ENCODE peak calls at places on chromosomes 3 and 15, in six cellular contexts. U is T-cell, O is H4, A is HT1080, I is ELF-1, D is HuH-7. Q is an unnamed sample.

GRCh38 chr3:63352008-63352279 is 73.8 kb downstream of the SYNPR start:
- DNase-seq in U (no peak), O (no peak), A (no peak), I (no peak), D (no peak), Q (no peak)

GRCh38 chr15:63398456-63398855 is 16.8 kb upstream of the CA12 start:
- DNase-seq in U (no peak), O (no peak), A (no peak), I (no peak), D (no peak), Q (no peak)

GRCh38 chr3:72372161-72372560 is 476.1 kb downstream of the SHQ1 start:
- DNase-seq in U (no peak), O (no peak), A (no peak), I (no peak), D (no peak), Q (no peak)

GRCh38 chr3:195729476-195729875 is 8.7 kb downstream of the MUC20 start:
- DNase-seq in U (no peak), O (no peak), A (no peak), I (no peak), D (no peak), Q (no peak)

GRCh38 chr3:195270350-195271115 is 426 bp downstream of the XXYLT1 start:
- DNase-seq in U (no peak), O (peak), A (peak), I (peak), D (peak), Q (peak)

GRCh38 chr15:41957021-41957897 is 15.1 kb downstream of the EHD4 start:
- DNase-seq in U (no peak), O (no peak), A (no peak), I (no peak), D (no peak), Q (no peak)

GRCh38 chr3:66778749-66779148 is 219.4 kb upstream of the KBTBD8 start:
- DNase-seq in U (no peak), O (no peak), A (no peak), I (no peak), D (no peak), Q (no peak)

GRCh38 chr15:44569316-44569715 is 32.4 kb downstream of the EIF3J start:
- DNase-seq in U (no peak), O (no peak), A (no peak), I (no peak), D (no peak), Q (no peak)

GRCh38 chr3:172606021-172606420 is 82.8 kb upstream of the TNFSF10 start:
- DNase-seq in U (no peak), O (no peak), A (peak), I (no peak), D (no peak), Q (no peak)

GRCh38 chr3:117706037-117706436 is 996.5 kb downstream of the TUSC7 start:
- DNase-seq in U (no peak), O (peak), A (no peak), I (no peak), D (no peak), Q (no peak)

GRCh38 chr3:176352716-176353334 is 844.5 kb downstream of the TBL1XR1 start:
- DNase-seq in U (no peak), O (no peak), A (no peak), I (no peak), D (no peak), Q (no peak)

GRCh38 chr15:74156678-74157411 is 16.7 kb upstream of the ISLR start:
- DNase-seq in U (no peak), O (no peak), A (no peak), I (no peak), D (no peak), Q (no peak)

GRCh38 chr15:66390670-66391069 is 4.0 kb downstream of the MAP2K1 start:
- DNase-seq in U (no peak), O (no peak), A (peak), I (no peak), D (no peak), Q (peak)

GRCh38 chr3:64203216-64203615 is 22.1 kb downstream of the PRICKLE2 start:
- DNase-seq in U (no peak), O (no peak), A (no peak), I (no peak), D (no peak), Q (no peak)

GRCh38 chr15:48147358-48147757 is 26.6 kb downstream of the SLC24A5 start:
- DNase-seq in U (no peak), O (no peak), A (no peak), I (no peak), D (no peak), Q (no peak)

GRCh38 chr3:157335677-157336076 is 101.0 kb upstream of the PTX3 start:
- DNase-seq in U (no peak), O (peak), A (peak), I (peak), D (peak), Q (no peak)

GRCh38 chr3:157459706-157460105 is 23.1 kb downstream of the PTX3 start:
- DNase-seq in U (no peak), O (no peak), A (no peak), I (no peak), D (no peak), Q (no peak)

GRCh38 chr15:52137432-52138357 is 25.1 kb upstream of the BCL2L10 start:
- DNase-seq in U (no peak), O (no peak), A (no peak), I (no peak), D (no peak), Q (no peak)

GRCh38 chr15:31471731-31472430 is 145.2 kb downstream of the KLF13 start:
- DNase-seq in U (no peak), O (peak), A (peak), I (no peak), D (no peak), Q (no peak)

GRCh38 chr3:20130122-20130521 is 55.9 kb downstream of the SGO1 start:
- DNase-seq in U (no peak), O (no peak), A (no peak), I (no peak), D (no peak), Q (no peak)

GRCh38 chr3:63763156-63763555 is 55.9 kb upstream of the C3orf49 start:
- DNase-seq in U (no peak), O (no peak), A (peak), I (no peak), D (no peak), Q (no peak)

GRCh38 chr3:40801276-40801675 is 276.5 kb downstream of the ZNF621 start:
- DNase-seq in U (no peak), O (peak), A (peak), I (no peak), D (no peak), Q (no peak)

GRCh38 chr3:169243122-169243521 is 420.4 kb downstream of the MECOM start:
- DNase-seq in U (no peak), O (no peak), A (peak), I (no peak), D (no peak), Q (no peak)

GRCh38 chr3:30493912-30494311 is 112.5 kb upstream of the TGFBR2 start:
- DNase-seq in U (no peak), O (peak), A (no peak), I (no peak), D (no peak), Q (no peak)

GRCh38 chr3:106168941-106169340 is 300.1 kb upstream of the CBLB start:
- DNase-seq in U (no peak), O (no peak), A (no peak), I (no peak), D (no peak), Q (no peak)

GRCh38 chr3:160941885-160942494 is 163.2 kb downstream of the B3GALNT1 start:
- DNase-seq in U (peak), O (peak), A (peak), I (no peak), D (no peak), Q (peak)

GRCh38 chr3:36172699-36173098 is 207.6 kb upstream of the STAC start:
- DNase-seq in U (no peak), O (no peak), A (no peak), I (no peak), D (no peak), Q (no peak)

GRCh38 chr3:27729325-27729724 is 7.2 kb upstream of the EOMES start:
- DNase-seq in U (no peak), O (no peak), A (no peak), I (peak), D (no peak), Q (no peak)

GRCh38 chr3:183386651-183387050 is 41.8 kb downstream of the MCF2L2 start:
- DNase-seq in U (no peak), O (no peak), A (no peak), I (peak), D (no peak), Q (no peak)

GRCh38 chr3:170488802-170489201 is 70.1 kb downstream of the CLDN11 start:
- DNase-seq in U (no peak), O (peak), A (peak), I (no peak), D (peak), Q (no peak)

GRCh38 chr3:64161481-64161952 is 63.7 kb downstream of the PRICKLE2 start:
- DNase-seq in U (no peak), O (peak), A (peak), I (no peak), D (peak), Q (no peak)

GRCh38 chr15:40825661-40826088 is 2.8 kb downstream of the PPP1R14D start:
- DNase-seq in U (no peak), O (peak), A (peak), I (peak), D (no peak), Q (no peak)

GRCh38 chr3:130243808-130244207 is 101.7 kb upstream of the COL6A5 start:
- DNase-seq in U (no peak), O (no peak), A (no peak), I (no peak), D (no peak), Q (no peak)

GRCh38 chr15:97944724-97945123 is 15.8 kb upstream of the ARRDC4 start:
- DNase-seq in U (no peak), O (no peak), A (no peak), I (no peak), D (no peak), Q (no peak)

GRCh38 chr3:184133840-184134745 is 1.1 kb upstream of the EIF2B5 start:
- DNase-seq in U (no peak), O (peak), A (peak), I (peak), D (peak), Q (peak)

GRCh38 chr3:31189971-31190370 is 295.5 kb upstream of the GADL1 start:
- DNase-seq in U (no peak), O (no peak), A (no peak), I (no peak), D (no peak), Q (no peak)

GRCh38 chr15:63503739-63504246 is 600 bp upstream of the USP3 start:
- DNase-seq in U (peak), O (peak), A (peak), I (no peak), D (no peak), Q (peak)

GRCh38 chr3:101249512-101249911 is 70.9 kb downstream of the IMPG2 start:
- DNase-seq in U (no peak), O (no peak), A (no peak), I (no peak), D (no peak), Q (no peak)